ENCODE peak calls at places on chromosomes 1 and 21, in ten cellular contexts. R, K, U, O, L, D, X, M, T and V are unnamed samples.

GRCh38 chr1:55375617-55376258 is 160.6 kb upstream of the USP24 start:
- DNase-seq in R (peak; percentile 75), L (no peak), D (peak; percentile 9), X (no peak), K (no peak), M (peak; percentile 33), O (no peak), U (no peak), T (no peak), V (no peak)

GRCh38 chr1:169466259-169467230 is 19.2 kb downstream of the SLC19A2 start:
- DNase-seq in R (peak; percentile 49), D (peak; percentile 11), L (no peak), T (no peak), O (no peak), M (no peak), U (no peak), X (no peak), K (no peak), V (no peak)

GRCh38 chr1:44239337-44239960 is 26.2 kb downstream of the DMAP1 start:
- DNase-seq in K (no peak), R (peak; percentile 61), X (peak; percentile 39), U (no peak), O (no peak), T (no peak), L (no peak), M (peak; percentile 64), D (no peak), V (no peak)

GRCh38 chr21:15309022-15309590 is 244.3 kb upstream of the NRIP1 start:
- DNase-seq in X (no peak), T (no peak), K (no peak), L (no peak), O (no peak), D (no peak), U (no peak), R (no peak), M (no peak), V (no peak)

GRCh38 chr1:229440821-229441537 is 7.1 kb upstream of the ACTA1 start:
- DNase-seq in O (no peak), R (no peak), X (no peak), U (no peak), L (no peak), D (no peak), K (no peak), M (no peak), T (no peak), V (no peak)

GRCh38 chr1:203084588-203085527 is 954 bp downstream of the MYOG start:
- DNase-seq in L (no peak), O (no peak), U (no peak), X (no peak), R (peak; percentile 73), D (no peak), T (peak; percentile 25), M (peak; percentile 78), K (no peak), V (no peak)

GRCh38 chr1:33383489-33383888 is 47.4 kb downstream of the PHC2 start:
- DNase-seq in D (no peak), U (no peak), L (no peak), K (no peak), T (no peak), O (no peak), X (no peak), R (no peak), M (no peak), V (no peak)

GRCh38 chr1:243943671-243944428 is 93.8 kb upstream of the AKT3 start:
- DNase-seq in M (no peak), R (no peak), L (no peak), T (no peak), U (no peak), K (no peak), D (peak; percentile 78), O (no peak), X (no peak), V (no peak)

GRCh38 chr1:240128361-240128760 is 36.7 kb downstream of the FMN2 start:
- DNase-seq in R (no peak), K (no peak), X (no peak), D (no peak), T (no peak), O (no peak), L (no peak), M (no peak), U (no peak), V (no peak)

GRCh38 chr21:16580661-16581060 is 850.9 kb downstream of the USP25 start:
- DNase-seq in L (no peak), U (no peak), D (no peak), K (no peak), M (no peak), X (no peak), R (no peak), O (no peak), T (no peak), V (no peak)

GRCh38 chr1:206471415-206471801 is 1.1 kb downstream of the IKBKE start:
- DNase-seq in K (no peak), U (no peak), O (no peak), R (no peak), X (no peak), T (no peak), M (no peak), L (no peak), D (no peak), V (no peak)

GRCh38 chr1:202224453-202224852 is 30.9 kb downstream of the LGR6 start:
- DNase-seq in M (no peak), K (no peak), L (no peak), U (no peak), O (no peak), R (no peak), T (no peak), D (no peak), X (no peak), V (no peak)

GRCh38 chr1:153617677-153618076 is 1.6 kb upstream of the S100A14 start:
- DNase-seq in O (no peak), D (no peak), K (no peak), R (peak; percentile 60), U (peak; percentile 87), T (peak; percentile 91), M (peak; percentile 75), L (no peak), X (no peak), V (no peak)

GRCh38 chr1:71240656-71241055 is 159.8 kb upstream of the ZRANB2 start:
- DNase-seq in L (no peak), U (no peak), D (no peak), M (no peak), K (no peak), R (no peak), X (no peak), T (no peak), O (no peak), V (no peak)

GRCh38 chr1:160120797-160121196 is 5.2 kb downstream of the ATP1A2 start:
- DNase-seq in L (no peak), R (no peak), K (no peak), D (no peak), X (no peak), M (no peak), O (no peak), T (no peak), U (no peak), V (no peak)

GRCh38 chr1:112995890-112996289 is 39.9 kb upstream of the SLC16A1 start:
- DNase-seq in T (no peak), X (no peak), U (no peak), M (no peak), L (no peak), K (no peak), O (no peak), R (no peak), D (no peak), V (peak; percentile 37)

GRCh38 chr1:30879940-30880339 is 28.6 kb downstream of the SDC3 start:
- DNase-seq in X (no peak), L (no peak), R (peak; percentile 93), D (no peak), T (no peak), U (no peak), K (no peak), O (no peak), M (peak; percentile 59), V (peak; percentile 14)
- H3K27ac ChIP-seq in X (no peak overlapping the region), L (no peak overlapping the region), R (no peak overlapping the region), D (no peak overlapping the region), T (peak overlapping the region; percentile 89), U (no peak overlapping the region), K (peak overlapping the region; percentile 81), O (no peak overlapping the region), M (no peak overlapping the region), V (no peak overlapping the region)

DNA sequence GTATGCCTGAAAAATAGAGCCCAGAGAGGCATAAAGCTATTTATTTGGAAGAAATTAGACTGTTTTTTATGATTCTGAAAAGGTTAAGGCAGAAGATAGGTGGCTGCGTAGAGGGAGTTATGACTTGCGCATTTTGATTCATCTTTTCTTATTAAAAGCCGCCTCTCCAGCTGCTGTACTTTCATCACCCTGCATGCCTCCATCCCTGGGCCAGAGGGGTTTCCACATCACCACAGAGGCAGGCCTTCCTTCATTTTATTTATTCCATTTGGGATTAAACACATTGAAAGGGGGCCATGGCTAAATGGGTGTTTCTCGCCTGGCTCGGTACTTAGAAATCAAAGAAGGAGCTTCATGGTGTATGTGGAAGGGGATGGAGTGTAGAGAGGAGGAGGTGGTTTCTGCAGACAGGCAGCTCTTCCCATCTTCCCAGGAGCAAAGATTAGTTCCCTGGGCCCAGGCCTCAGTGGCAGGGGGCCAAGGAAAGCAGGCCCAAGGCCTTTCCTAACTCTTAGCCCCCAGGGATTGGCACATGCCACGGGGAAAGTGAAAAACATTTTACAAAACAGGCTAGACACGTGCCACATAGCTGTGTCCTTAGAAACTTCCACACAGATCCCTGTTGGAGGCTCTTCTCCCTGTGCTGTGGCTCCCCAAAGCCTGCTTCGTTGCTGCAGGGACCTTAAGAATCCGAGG is 14.7 kb upstream of the RGS8 start:
- DNase-seq in D (no peak), M (peak; percentile 33), X (no peak), K (no peak), R (no peak), U (peak; percentile 66), L (no peak), T (no peak), O (no peak), V (no peak)
- H3K27ac ChIP-seq in D (no peak overlapping the region), M (no peak overlapping the region), X (no peak overlapping the region), K (no peak overlapping the region), R (peak overlapping the region; percentile 53), U (no peak overlapping the region), L (no peak overlapping the region), T (no peak overlapping the region), O (no peak overlapping the region), V (no peak overlapping the region)

DNA sequence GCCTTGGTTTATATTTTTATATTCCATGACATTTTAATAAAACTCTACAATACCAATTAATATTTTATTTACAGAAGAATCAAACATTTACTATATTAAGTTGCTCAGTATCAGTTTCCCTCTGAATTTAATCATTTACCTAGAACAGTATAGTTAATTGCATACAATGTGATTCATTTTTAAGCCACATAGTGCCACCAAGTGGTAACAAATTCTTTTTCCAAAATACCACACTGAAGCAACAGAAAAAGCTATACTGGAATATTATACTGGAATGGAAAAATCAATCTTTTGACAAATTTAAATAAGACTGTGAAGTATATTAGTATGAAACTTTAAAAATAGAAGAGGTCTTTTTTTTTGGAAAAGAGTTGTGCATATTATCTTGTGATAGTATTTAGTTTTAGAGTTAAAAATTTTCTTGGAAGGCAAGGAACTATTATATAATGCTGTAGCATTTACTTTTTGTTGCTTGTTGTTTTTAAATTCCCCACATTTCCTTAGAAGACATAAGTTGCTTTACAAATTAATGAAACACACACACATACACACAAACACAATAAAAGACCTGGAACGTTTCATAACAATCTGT is 57.3 kb downstream of the ZNF644 start:
- DNase-seq in U (no peak), D (no peak), O (no peak), M (no peak), L (no peak), R (peak; percentile 33), X (no peak), T (no peak), K (no peak), V (no peak)
- H3K27ac ChIP-seq in U (no peak overlapping the region), D (no peak overlapping the region), O (no peak overlapping the region), M (no peak overlapping the region), L (no peak overlapping the region), R (no peak overlapping the region), X (no peak overlapping the region), T (no peak overlapping the region), K (no peak overlapping the region), V (no peak overlapping the region)

GRCh38 chr1:21174230-21174629 is 2.5 kb downstream of the EIF4G3 start:
- DNase-seq in X (no peak), M (no peak), R (no peak), O (no peak), K (no peak), L (no peak), U (no peak), T (no peak), D (no peak), V (no peak)
- H3K27ac ChIP-seq in X (peak overlapping the region; percentile 93), M (no peak overlapping the region), R (no peak overlapping the region), O (peak overlapping the region; percentile 87), K (peak overlapping the region; percentile 94), L (no peak overlapping the region), U (peak overlapping the region; percentile 51), T (peak overlapping the region; percentile 92), D (peak overlapping the region; percentile 99), V (peak overlapping the region; percentile 90)